ENCODE peak calls at places on chromosomes 2 and 18, in seven cellular contexts. X is GM13976, V is endothelial cell, T is AG04450, R is cardiac muscle cell, Z is foreskin keratinocyte, C is progenitor cell of endocrine pancreas. E is an unnamed sample.
A peak's percentile ranks its signal among the peaks of the same experiment; 100 is the strongest.

GRCh38 chr2:241091201-241091600 is 10.9 kb downstream of the MTERF4 start:
- DNase-seq in Z (no peak), C (no peak), R (no peak), X (no peak), V (no peak), T (no peak), E (no peak)

GRCh38 chr2:2108756-2109155 is 222.3 kb downstream of the MYT1L start:
- DNase-seq in Z (no peak), R (no peak), C (no peak), X (no peak), V (no peak), T (no peak), E (no peak)

GRCh38 chr2:59025157-59025757 is 784.1 kb upstream of the FANCL start:
- DNase-seq in T (no peak), X (peak; percentile 28), V (peak; percentile 76), R (peak; percentile 51), C (peak; percentile 24), Z (no peak), E (peak; percentile 72)

GRCh38 chr2:23662941-23663729 is 263.8 kb downstream of the ATAD2B start:
- DNase-seq in Z (no peak), V (no peak), T (no peak), X (no peak), R (peak; percentile 13), C (no peak), E (peak; percentile 29)

GRCh38 chr18:41265047-41265446 is 690.0 kb upstream of the PIK3C3 start:
- DNase-seq in Z (peak; percentile 52), X (no peak), V (no peak), T (peak; percentile 61), C (no peak), R (peak; percentile 13), E (no peak)

GRCh38 chr2:205439621-205440020 is 242.7 kb upstream of the NRP2 start:
- DNase-seq in X (no peak), T (no peak), Z (no peak), R (no peak), C (no peak), V (no peak), E (no peak)

GRCh38 chr2:110104025-110104771 is 11.4 kb downstream of the MALL start:
- DNase-seq in Z (no peak), R (no peak), V (no peak), C (no peak), T (no peak), X (no peak), E (no peak)

GRCh38 chr2:8604262-8604661 is 77.6 kb upstream of the ID2 start:
- DNase-seq in R (no peak), V (no peak), X (no peak), C (no peak), T (no peak), Z (no peak), E (no peak)

GRCh38 chr2:117087565-117088291 is 726.8 kb upstream of the DDX18 start:
- DNase-seq in T (no peak), X (no peak), Z (no peak), V (no peak), C (no peak), R (no peak), E (peak; percentile 8)

GRCh38 chr2:47488870-47489584 is 86.1 kb downstream of the MSH2 start:
- DNase-seq in R (peak; percentile 84), T (peak; percentile 83), V (no peak), X (no peak), C (no peak), Z (peak; percentile 97), E (no peak)

GRCh38 chr2:179410552-179411356 is 146.1 kb upstream of the SESTD1 start:
- DNase-seq in X (peak; percentile 34), C (peak; percentile 11), Z (peak; percentile 56), R (peak; percentile 79), V (peak; percentile 47), T (peak; percentile 23), E (peak; percentile 43)

GRCh38 chr2:239590276-239590675 is 189.5 kb upstream of the HDAC4 start:
- DNase-seq in V (no peak), T (no peak), Z (no peak), X (no peak), C (no peak), R (no peak), E (no peak)

GRCh38 chr2:176171331-176172006 is 14.4 kb downstream of the HOXD3 start:
- DNase-seq in V (no peak), T (no peak), Z (no peak), R (no peak), C (no peak), X (no peak), E (no peak)
- TF ChIP-seq CTCF in V (no peak), T (no peak), Z (no peak), R (no peak), C (peak; percentile 17), X (no peak), E (no peak)

GRCh38 chr2:88933980-88934379 is 242.5 kb downstream of the RPIA start:
- DNase-seq in T (no peak), Z (peak; percentile 13), X (no peak), C (no peak), R (peak; percentile 2), V (no peak), E (no peak)
- TF ChIP-seq CTCF in T (no peak), Z (no peak), X (no peak), C (no peak), R (no peak), V (peak; percentile 14), E (no peak)

DNA sequence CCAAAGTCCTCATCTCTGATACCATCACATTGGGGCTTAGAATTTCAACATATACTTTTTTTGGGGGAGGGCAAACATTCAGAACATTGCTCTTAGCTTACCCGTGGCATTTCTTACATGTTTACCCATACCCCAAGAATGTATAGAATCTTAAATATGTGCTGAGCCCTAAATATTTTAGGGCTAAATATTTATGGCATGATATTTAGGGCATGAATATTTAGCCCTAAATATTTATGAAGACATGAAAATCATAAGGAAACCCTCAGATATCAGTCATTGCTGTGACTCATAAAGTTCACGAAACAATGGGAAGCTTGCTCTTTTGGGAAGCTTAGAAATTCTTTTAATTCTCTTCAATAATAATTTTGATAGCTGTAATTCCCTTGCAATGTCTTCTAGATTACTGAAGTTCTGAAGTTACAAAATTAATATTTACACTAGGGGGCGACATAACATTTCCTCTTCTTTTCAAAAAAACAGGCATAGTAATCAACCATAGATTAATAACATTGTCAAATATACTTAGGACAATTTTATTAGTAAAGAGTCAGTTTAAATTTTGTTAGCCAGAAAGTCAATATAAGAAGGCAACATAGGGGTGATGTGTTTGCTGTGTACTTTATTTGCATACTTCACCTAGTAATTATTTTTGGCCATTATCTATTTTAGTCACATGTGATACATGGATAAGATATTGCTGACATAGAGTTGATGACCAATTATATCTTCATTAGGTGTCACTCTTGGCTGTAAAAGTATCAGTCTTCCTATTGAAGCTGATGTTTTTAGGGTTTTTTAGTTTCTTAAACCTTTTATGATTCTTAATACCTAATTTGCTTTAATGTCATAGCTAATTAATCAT is 13.1 kb downstream of the ZNF804A start:
- DNase-seq in T (no peak), V (no peak), Z (peak; percentile 66), X (no peak), R (peak; percentile 35), C (no peak), E (no peak)
- TF ChIP-seq CTCF in T (peak; percentile 57), V (peak; percentile 81), Z (peak; percentile 61), X (no peak), R (peak; percentile 43), C (peak; percentile 65), E (peak; percentile 53)

GRCh38 chr18:32482117-32482516 is 11.4 kb upstream of the GAREM1 start:
- DNase-seq in Z (no peak), C (no peak), T (no peak), X (no peak), R (no peak), V (no peak), E (no peak)

GRCh38 chr18:32483002-32483401 is 12.3 kb upstream of the GAREM1 start:
- DNase-seq in C (no peak), X (no peak), T (no peak), Z (no peak), V (no peak), R (no peak), E (no peak)

GRCh38 chr18:32478818-32479217 is 8.1 kb upstream of the GAREM1 start:
- DNase-seq in X (no peak), T (no peak), R (no peak), C (no peak), Z (no peak), V (no peak), E (no peak)

GRCh38 chr18:32478317-32478716 is 7.6 kb upstream of the GAREM1 start:
- DNase-seq in Z (no peak), X (no peak), R (no peak), V (no peak), C (no peak), T (no peak), E (no peak)

GRCh38 chr18:32480581-32480980 is 9.9 kb upstream of the GAREM1 start:
- DNase-seq in Z (no peak), V (no peak), C (no peak), R (no peak), X (no peak), T (no peak), E (no peak)
- TF ChIP-seq CTCF in Z (no peak), V (no peak), C (no peak), R (no peak), X (no peak), T (no peak), E (no peak)

DNA sequence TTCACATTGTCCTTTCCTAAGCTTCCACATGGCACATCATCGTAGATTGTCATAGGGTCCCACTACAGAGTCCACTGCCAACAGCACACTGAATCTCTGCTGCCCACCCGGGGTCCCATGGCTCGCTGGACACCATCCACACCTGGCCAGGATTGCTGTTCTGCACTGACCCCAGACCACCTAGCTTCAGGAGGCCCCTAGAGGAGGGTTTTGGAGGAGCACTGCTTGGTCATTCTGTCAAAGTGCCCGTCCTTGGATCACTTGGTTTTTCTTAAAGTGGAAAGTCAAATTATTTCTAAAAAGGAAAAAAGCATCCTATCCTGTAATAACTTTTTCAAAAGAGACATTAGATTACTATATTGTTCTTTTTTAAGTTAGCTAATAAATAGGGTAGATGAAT is 59.0 kb downstream of the CHRNA1 start:
- DNase-seq in Z (no peak), R (no peak), X (no peak), V (no peak), T (no peak), C (no peak), E (no peak)
- TF ChIP-seq CTCF in Z (no peak), R (no peak), X (no peak), V (no peak), T (no peak), C (no peak), E (no peak)

GRCh38 chr2:231411237-231411636 is 15.7 kb downstream of the B3GNT7 start:
- DNase-seq in Z (no peak), V (no peak), T (no peak), C (no peak), R (no peak), X (no peak), E (no peak)

GRCh38 chr2:231411871-231412615 is 16.5 kb downstream of the B3GNT7 start:
- DNase-seq in C (peak; percentile 93), V (peak; percentile 96), T (peak; percentile 50), Z (peak; percentile 70), X (peak; percentile 90), R (peak; percentile 89), E (peak; percentile 92)

GRCh38 chr2:231409773-231410172 is 14.3 kb downstream of the B3GNT7 start:
- DNase-seq in R (no peak), C (no peak), Z (no peak), X (no peak), V (no peak), T (no peak), E (no peak)

GRCh38 chr2:231412616-231412963 is 17.1 kb downstream of the B3GNT7 start:
- DNase-seq in R (no peak), C (no peak), X (no peak), T (no peak), V (no peak), Z (no peak), E (no peak)

GRCh38 chr2:231410293-231411004 is 14.9 kb downstream of the B3GNT7 start:
- DNase-seq in R (no peak), C (no peak), X (no peak), T (no peak), V (no peak), Z (no peak), E (no peak)
- TF ChIP-seq CTCF in R (peak; percentile 35), C (peak; percentile 45), X (no peak), T (peak; percentile 27), V (peak; percentile 82), Z (peak; percentile 57), E (no peak)